ENCODE peak calls at places on chromosomes 2 and 18, in nine cellular contexts. X, A, B, M, T, Z, L, Q and Y are unnamed samples.

GRCh38 chr2:130328710-130329109 is 14.0 kb upstream of the IMP4 start:
- DNase-seq in X (no peak), A (no peak), B (no peak), M (no peak), T (no peak), Z (peak), L (no peak), Q (no peak), Y (no peak)

GRCh38 chr2:9081750-9082149 is 78.3 kb upstream of the MBOAT2 start:
- DNase-seq in X (no peak), A (no peak), B (no peak), M (no peak), T (no peak), Z (no peak), L (no peak), Q (no peak), Y (no peak)

GRCh38 chr2:16266571-16266970 is 326.2 kb downstream of the MYCN start:
- DNase-seq in X (no peak), A (no peak), B (no peak), M (no peak), T (no peak), Z (no peak), L (no peak), Q (no peak), Y (no peak)

GRCh38 chr2:235460548-235461047 is 33.2 kb upstream of the AGAP1 start:
- DNase-seq in X (no peak), A (peak), B (no peak), M (no peak), T (no peak), Z (no peak), L (no peak), Q (no peak), Y (no peak)

GRCh38 chr18:9135912-9136314 is 668 bp upstream of the ANKRD12 start:
- DNase-seq in X (no peak), A (peak), B (peak), M (peak), T (peak), Z (no peak), L (peak), Q (no peak), Y (peak)

GRCh38 chr2:135843671-135844070 is 6.7 kb upstream of the LCT start:
- DNase-seq in X (no peak), A (no peak), B (no peak), M (no peak), T (no peak), Z (no peak), L (no peak), Q (no peak), Y (no peak)

GRCh38 chr2:118351796-118352195 is 263.5 kb downstream of the INSIG2 start:
- DNase-seq in X (no peak), A (no peak), B (no peak), M (no peak), T (no peak), Z (no peak), L (no peak), Q (no peak), Y (no peak)

GRCh38 chr18:73663581-73663980 is 484.1 kb downstream of the FBXO15 start:
- DNase-seq in X (no peak), A (no peak), B (no peak), M (no peak), T (no peak), Z (no peak), L (no peak), Q (no peak), Y (no peak)

GRCh38 chr2:187783446-187783845 is 229.2 kb upstream of the TFPI start:
- DNase-seq in X (no peak), A (no peak), B (no peak), M (no peak), T (no peak), Z (no peak), L (no peak), Q (no peak), Y (no peak)

GRCh38 chr2:146147448-146148012 is 1627.6 kb upstream of the ZEB2 start:
- DNase-seq in X (no peak), A (peak), B (no peak), M (no peak), T (no peak), Z (no peak), L (peak), Q (no peak), Y (no peak)

GRCh38 chr2:219296142-219296541 is 13.1 kb downstream of the PTPRN start:
- DNase-seq in X (no peak), A (no peak), B (no peak), M (no peak), T (no peak), Z (no peak), L (no peak), Q (no peak), Y (no peak)

GRCh38 chr2:219298759-219299371 is 10.3 kb downstream of the PTPRN start:
- DNase-seq in X (no peak), A (peak), B (peak), M (peak), T (no peak), Z (peak), L (peak), Q (peak), Y (peak)

GRCh38 chr2:219299372-219299760 is 9.8 kb downstream of the PTPRN start:
- DNase-seq in X (no peak), A (no peak), B (no peak), M (no peak), T (no peak), Z (no peak), L (no peak), Q (no peak), Y (no peak)

GRCh38 chr2:219296631-219297391 is 12.4 kb downstream of the PTPRN start:
- DNase-seq in X (no peak), A (no peak), B (no peak), M (no peak), T (no peak), Z (no peak), L (no peak), Q (no peak), Y (no peak)

DNA sequence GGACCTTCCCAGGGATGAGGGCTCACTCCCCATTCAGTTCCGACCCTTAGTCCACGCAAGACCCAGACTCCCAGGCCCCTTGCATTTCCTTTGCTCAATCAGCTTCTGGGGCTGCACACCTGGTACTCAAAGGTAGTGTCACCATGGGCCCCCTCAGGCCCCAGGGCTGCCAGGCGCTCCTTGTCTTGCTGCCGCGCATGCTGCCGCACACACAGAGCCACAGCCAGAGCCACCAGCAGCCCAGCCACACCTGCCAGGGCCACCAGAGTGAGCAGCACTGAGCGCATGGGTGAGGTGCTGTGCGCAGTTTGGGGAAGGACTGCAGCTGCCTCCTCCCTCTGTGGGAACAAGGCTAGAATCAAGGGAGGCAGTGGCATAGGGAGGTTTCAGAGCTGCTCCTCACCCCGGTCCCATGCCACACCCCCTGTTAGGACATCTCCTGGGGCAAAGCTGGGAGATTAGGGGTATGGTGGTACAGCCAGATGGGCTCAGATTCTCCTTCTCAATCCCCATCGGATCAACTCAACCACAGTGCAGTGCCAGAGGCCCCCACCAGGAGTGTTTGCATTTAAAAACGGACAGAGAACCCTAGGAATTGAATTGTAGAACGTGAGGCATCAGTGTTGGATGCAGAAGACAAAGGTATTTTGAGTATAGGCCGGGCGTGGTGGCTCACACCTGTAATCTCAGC is 11.3 kb downstream of the PTPRN start:
- DNase-seq in X (no peak), A (no peak), B (no peak), M (no peak), T (no peak), Z (no peak), L (peak), Q (no peak), Y (no peak)
- TF ChIP-seq CTCF in X (no peak), A (no peak), B (no peak), M (peak), T (peak), Z (peak), L (no peak), Q (no peak), Y (no peak)

DNA sequence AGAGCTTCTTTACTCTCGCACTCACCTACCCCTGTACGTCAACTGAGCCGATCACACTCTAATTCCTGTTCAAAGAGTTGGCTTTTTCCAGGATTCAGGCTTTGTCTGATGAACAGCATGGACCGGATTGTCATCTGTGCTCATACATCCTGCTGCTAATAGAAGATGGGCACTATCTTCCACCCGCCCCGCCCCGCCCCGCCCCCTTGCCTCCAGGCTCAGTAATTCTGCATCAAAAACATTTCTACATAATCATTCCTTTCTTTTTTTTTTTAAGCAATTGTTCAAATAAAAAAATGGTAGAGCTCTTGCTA is 12.0 kb downstream of the G6PC2 start:
- DNase-seq in X (no peak), A (no peak), B (no peak), M (no peak), T (no peak), Z (no peak), L (no peak), Q (no peak), Y (no peak)
- H3K27ac ChIP-seq in X (no peak), A (no peak), B (no peak), M (no peak), T (no peak), Z (no peak), L (peak), Q (no peak), Y (no peak)

DNA sequence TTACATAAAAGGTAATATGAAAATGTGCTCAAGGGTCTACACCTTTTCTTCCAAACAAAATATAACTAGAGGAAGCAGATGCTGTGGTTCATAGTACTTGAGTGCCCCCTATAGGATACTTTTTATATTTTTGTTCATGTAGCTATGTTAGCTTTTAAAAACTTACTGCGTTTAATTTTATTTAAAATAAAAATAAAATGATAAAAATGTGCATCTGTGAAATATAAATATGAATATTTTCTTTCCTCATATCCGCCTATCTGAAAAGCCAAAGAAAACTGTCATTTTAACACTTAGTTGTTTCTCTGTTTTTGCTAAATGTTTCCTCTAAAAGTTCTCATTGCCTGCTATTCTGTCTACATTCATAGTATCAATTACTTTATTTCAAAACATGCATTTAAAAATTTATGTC is 9.6 kb upstream of the LRP1B start:
- DNase-seq in X (no peak), A (peak), B (no peak), M (peak), T (no peak), Z (no peak), L (peak), Q (no peak), Y (no peak)
- TF ChIP-seq CTCF in X (peak), A (peak), B (peak), M (peak), T (no peak), Z (peak), L (peak), Q (peak), Y (peak)

GRCh38 chr2:237883951-237884392 is 24.5 kb downstream of the RAMP1 start:
- DNase-seq in X (no peak), A (no peak), B (no peak), M (no peak), T (no peak), Z (no peak), L (no peak), Q (no peak), Y (no peak)

GRCh38 chr2:237884681-237885080 is 25.3 kb downstream of the RAMP1 start:
- DNase-seq in X (no peak), A (no peak), B (no peak), M (no peak), T (no peak), Z (no peak), L (no peak), Q (no peak), Y (no peak)

GRCh38 chr2:237879991-237880560 is 20.7 kb downstream of the RAMP1 start:
- DNase-seq in X (no peak), A (no peak), B (no peak), M (no peak), T (no peak), Z (no peak), L (no peak), Q (peak), Y (no peak)

GRCh38 chr2:237885171-237885930 is 25.9 kb downstream of the RAMP1 start:
- DNase-seq in X (no peak), A (no peak), B (no peak), M (no peak), T (no peak), Z (no peak), L (no peak), Q (no peak), Y (no peak)

GRCh38 chr2:237882510-237883481 is 23.4 kb downstream of the RAMP1 start:
- DNase-seq in X (no peak), A (no peak), B (no peak), M (no peak), T (no peak), Z (no peak), L (no peak), Q (peak), Y (no peak)
- H3K27ac ChIP-seq in X (no peak), A (no peak), B (no peak), M (no peak), T (no peak), Z (no peak), L (no peak), Q (peak), Y (no peak)